ENCODE peak calls at places on chromosome 4, in five cellular contexts. Q is K562; Z is left ventricle myocardium inferior; U is CD8-positive, alpha-beta T cell; H is body of pancreas. A is an unnamed sample.

GRCh38 chr4:147586637-147587036 is 30.6 kb upstream of the TMEM184C start:
- DNase-seq in Q (no peak), U (no peak), H (no peak), Z (no peak), A (no peak)

GRCh38 chr4:143642611-143643010 is 57.9 kb downstream of the FREM3 start:
- DNase-seq in Q (no peak), Z (no peak), U (no peak), H (no peak), A (no peak)

GRCh38 chr4:121256346-121256745 is 92.2 kb upstream of the TNIP3 start:
- DNase-seq in H (peak; percentile 12), Z (no peak), Q (no peak), U (no peak), A (no peak)

GRCh38 chr4:158996669-158997074 is 106.2 kb upstream of the RAPGEF2 start:
- DNase-seq in U (no peak), Q (no peak), H (peak; percentile 16), Z (no peak), A (no peak)

GRCh38 chr4:11050766-11051165 is 366.2 kb upstream of the CLNK start:
- DNase-seq in H (no peak), U (no peak), Q (no peak), Z (no peak), A (no peak)

GRCh38 chr4:105715692-105716278 is 7.2 kb downstream of the GSTCD start:
- DNase-seq in Q (no peak), Z (no peak), H (no peak), U (no peak), A (no peak)

GRCh38 chr4:64883087-64883926 is 474.1 kb upstream of the TECRL start:
- DNase-seq in U (no peak), H (no peak), Q (no peak), Z (no peak), A (no peak)

GRCh38 chr4:88191404-88191803 is 33.0 kb upstream of the ABCG2 start:
- DNase-seq in Q (no peak), U (no peak), H (no peak), Z (no peak), A (no peak)

GRCh38 chr4:83011779-83012630 is 1.4 kb upstream of the LIN54 start:
- DNase-seq in Q (no peak), Z (peak; percentile 20), H (peak; percentile 40), U (no peak), A (peak; percentile 49)

GRCh38 chr4:94649381-94650128 is 108.2 kb upstream of the BMPR1B start:
- DNase-seq in Z (no peak), H (no peak), Q (no peak), U (no peak), A (no peak)

GRCh38 chr4:23922535-23923115 is 32.8 kb upstream of the PPARGC1A start:
- DNase-seq in Z (no peak), U (no peak), H (no peak), Q (no peak), A (no peak)

GRCh38 chr4:46404961-46405360 is 15.0 kb upstream of the GABRA2 start:
- DNase-seq in H (peak; percentile 3), Q (no peak), U (no peak), Z (no peak), A (no peak)

GRCh38 chr4:136939781-136940180 is 592.5 kb downstream of the PCDH18 start:
- DNase-seq in U (no peak), Z (no peak), H (no peak), Q (no peak), A (no peak)

GRCh38 chr4:183407128-183407585 is 37.3 kb upstream of the CDKN2AIP start:
- DNase-seq in H (peak; percentile 83), Z (peak; percentile 83), U (peak; percentile 88), Q (peak; percentile 80), A (peak; percentile 78)

GRCh38 chr4:185099940-185100339 is 43.1 kb upstream of the SLC25A4 start:
- DNase-seq in U (no peak), Z (no peak), Q (no peak), H (no peak), A (no peak)

GRCh38 chr4:1193206-1194027 is 21.0 kb upstream of the SPON2 start:
- DNase-seq in H (peak; percentile 2), U (no peak), Z (no peak), Q (no peak), A (no peak)

GRCh38 chr4:172898715-172899114 is 269.9 kb upstream of the GALNT7 start:
- DNase-seq in H (no peak), Z (no peak), Q (no peak), U (no peak), A (no peak)

GRCh38 chr4:5843573-5844239 is 49.2 kb downstream of the CRMP1 start:
- DNase-seq in Z (no peak), Q (no peak), U (no peak), H (no peak), A (no peak)

GRCh38 chr4:174578366-174578765 is 56.1 kb upstream of the HPGD start:
- DNase-seq in U (no peak), Z (no peak), H (no peak), Q (no peak), A (no peak)

GRCh38 chr4:177546745-177547144 is 104.5 kb upstream of the AGA start:
- DNase-seq in Q (no peak), H (no peak), U (no peak), Z (no peak), A (no peak)

GRCh38 chr4:33566649-33567048 is 2677.7 kb downstream of the ARAP2 start:
- DNase-seq in Z (no peak), H (no peak), U (no peak), Q (no peak), A (no peak)

GRCh38 chr4:83150563-83151330 is 36.2 kb upstream of the PLAC8 start:
- DNase-seq in Q (no peak), H (no peak), Z (no peak), U (no peak), A (no peak)

GRCh38 chr4:16579866-16580265 is 318.6 kb downstream of the LDB2 start:
- DNase-seq in Z (no peak), H (no peak), Q (no peak), U (no peak), A (no peak)

GRCh38 chr4:124953059-124953850 is 240.7 kb upstream of the ANKRD50 start:
- DNase-seq in Q (no peak), U (no peak), H (no peak), Z (no peak), A (no peak)

GRCh38 chr4:77156912-77157858 is at the start of gene CCNG2:
- DNase-seq in U (peak; percentile 35), Q (peak; percentile 76), Z (peak; percentile 85), H (peak; percentile 88), A (peak; percentile 86)

GRCh38 chr4:155001229-155001628 is 207.2 kb upstream of the NPY2R start:
- DNase-seq in Q (no peak), Z (no peak), H (no peak), U (no peak), A (no peak)

DNA sequence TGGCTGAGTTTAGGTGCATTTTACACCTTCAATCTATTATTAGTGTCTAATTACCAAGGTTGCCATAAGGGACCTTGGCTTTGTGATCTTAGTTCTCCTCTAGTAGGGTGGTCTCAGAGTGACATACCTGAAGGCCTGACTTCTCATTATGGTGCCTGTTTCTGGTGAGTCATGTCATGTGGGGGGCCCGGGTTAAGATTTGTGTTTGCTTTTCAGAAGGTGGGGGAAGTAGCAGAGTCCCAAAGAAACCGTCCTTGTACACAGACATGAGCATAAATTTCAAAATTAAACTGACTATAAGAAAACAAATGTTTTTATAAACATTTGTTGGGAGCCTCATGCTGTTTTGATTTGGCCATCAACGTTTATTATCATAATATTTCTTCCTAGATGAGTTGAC is 74.5 kb downstream of the HHIP start:
- DNase-seq in Q (no peak), U (no peak), H (no peak), Z (no peak), A (no peak)
- H3K4me1 ChIP-seq in Q (no peaks in the 10 kb centered on the region), U (no peaks in the 10 kb centered on the region), H (peaks cover 9% of the 10 kb centered on the region), Z (no peaks in the 10 kb centered on the region), A (peaks cover 12% of the 10 kb centered on the region)

GRCh38 chr4:2868840-2869487 is 25.3 kb downstream of the ADD1 start:
- DNase-seq in Q (no peak), Z (no peak), U (no peak), H (peak; percentile 30), A (no peak)

GRCh38 chr4:2871466-2871865 is 27.8 kb downstream of the ADD1 start:
- DNase-seq in Q (no peak), Z (no peak), U (no peak), H (no peak), A (no peak)

GRCh38 chr4:2870098-2870497 is 26.5 kb downstream of the ADD1 start:
- DNase-seq in H (no peak), U (no peak), Z (no peak), Q (no peak), A (no peak)

GRCh38 chr4:2867758-2868491 is 24.3 kb downstream of the ADD1 start:
- DNase-seq in Z (peak; percentile 33), U (no peak), Q (peak; percentile 64), H (peak; percentile 62), A (no peak)

GRCh38 chr4:2869659-2870058 is 26.0 kb downstream of the ADD1 start:
- DNase-seq in Z (no peak), U (no peak), H (no peak), Q (no peak), A (no peak)
- H3K4me3 ChIP-seq in Z (peak overlapping the region; percentile 59), U (no peak overlapping the region), H (no peak overlapping the region), Q (no peak overlapping the region), A (no peak overlapping the region)

DNA sequence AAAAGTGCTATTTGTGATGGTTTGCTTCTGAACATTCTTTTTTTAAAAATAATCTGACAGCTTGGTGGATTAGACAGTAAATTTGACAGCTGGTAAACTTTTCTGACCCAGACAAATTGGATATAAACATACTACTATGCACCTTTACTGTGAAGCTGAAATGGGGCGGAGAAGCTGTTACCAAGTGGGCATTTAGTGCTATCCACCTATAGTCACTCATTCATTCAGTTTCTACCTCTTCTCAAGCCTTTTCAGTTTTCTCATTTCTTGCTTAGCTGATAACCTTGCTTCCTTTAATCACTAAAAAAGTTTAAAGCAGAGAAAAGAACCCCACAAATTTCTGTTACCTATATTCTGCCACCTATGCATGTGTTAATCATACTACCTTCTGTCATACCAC is 5.2 kb downstream of the RPS3A start:
- DNase-seq in H (no peak), Z (no peak), U (no peak), Q (no peak), A (no peak)
- H3K36me3 ChIP-seq in H (peaks cover 7% of the 10 kb centered on the region), Z (peaks cover 76% of the 10 kb centered on the region), U (peaks cover 20% of the 10 kb centered on the region), Q (peaks cover 82% of the 10 kb centered on the region), A (peaks cover 91% of the 10 kb centered on the region)

GRCh38 chr4:3352918-3353594 is 60.2 kb downstream of the RGS12 start:
- DNase-seq in Z (no peak), Q (no peak), H (no peak), U (no peak), A (no peak)

GRCh38 chr4:3354455-3354811 is 61.6 kb downstream of the RGS12 start:
- DNase-seq in U (no peak), Q (no peak), Z (no peak), H (no peak), A (no peak)

GRCh38 chr4:3355266-3355748 is 62.5 kb downstream of the RGS12 start:
- DNase-seq in Z (no peak), Q (no peak), U (no peak), H (no peak), A (no peak)

GRCh38 chr4:3353747-3354454 is 61.1 kb downstream of the RGS12 start:
- DNase-seq in Z (no peak), U (no peak), Q (no peak), H (no peak), A (no peak)

DNA sequence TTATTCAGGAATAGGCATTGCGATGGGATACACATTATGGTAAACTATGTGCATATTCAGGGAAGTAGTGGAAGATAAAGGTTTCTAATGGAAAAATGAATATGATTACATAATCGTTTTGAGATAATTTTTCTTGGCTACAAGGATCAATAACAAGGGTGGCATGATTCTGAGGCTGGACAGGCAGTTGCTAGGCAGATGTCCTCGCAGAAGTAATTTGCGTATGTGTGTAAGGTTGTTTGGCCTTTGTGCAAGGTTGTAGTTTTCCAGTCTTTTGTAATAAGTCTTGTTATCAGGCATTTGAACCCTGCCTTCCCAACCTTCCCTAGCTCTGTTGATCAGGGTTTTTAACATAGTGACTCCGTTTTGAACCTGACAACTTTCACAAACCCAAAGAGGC is 59.7 kb downstream of the RGS12 start:
- DNase-seq in H (no peak), Q (no peak), U (no peak), Z (no peak), A (no peak)
- H3K4me1 ChIP-seq in H (peaks cover 18% of the 10 kb centered on the region), Q (no peaks in the 10 kb centered on the region), U (no peaks in the 10 kb centered on the region), Z (no peaks in the 10 kb centered on the region), A (peaks cover 7% of the 10 kb centered on the region)

A was measured in HAP-1.